ENCODE peak calls at places on chromosomes 11 and 22, in six cellular contexts. A is stomach, V is tibial nerve, E is ovary, Q is sigmoid colon, X is K562. K is an unnamed sample.

GRCh38 chr22:37639070-37639760 is at the start of gene SH3BP1:
- DNase-seq in A (peak), V (no peak), E (peak), Q (no peak), X (peak), K (no peak)

GRCh38 chr22:36201630-36202312 is at the start of gene APOL4:
- DNase-seq in A (peak), V (peak), E (peak), Q (peak), X (peak), K (peak)

GRCh38 chr11:109892321-109892794 is 200.8 kb upstream of the ZC3H12C start:
- DNase-seq in A (no peak), V (no peak), E (no peak), Q (no peak), X (peak), K (no peak)

GRCh38 chr22:47592791-47593190 is 830.3 kb downstream of the TBC1D22A start:
- DNase-seq in A (peak), V (no peak), E (no peak), Q (peak), X (no peak), K (peak)

GRCh38 chr11:28231475-28231874 is 123.3 kb downstream of the METTL15 start:
- DNase-seq in A (no peak), V (no peak), E (no peak), Q (no peak), X (no peak), K (no peak)

GRCh38 chr22:34986461-34986977 is 79.4 kb upstream of the ISX start:
- DNase-seq in A (no peak), V (no peak), E (no peak), Q (no peak), X (no peak), K (no peak)

GRCh38 chr11:18172686-18173085 is at the start of gene MRGPRX4:
- DNase-seq in A (no peak), V (no peak), E (no peak), Q (no peak), X (no peak), K (no peak)

GRCh38 chr11:15942936-15943335 is 413.4 kb downstream of the SOX6 start:
- DNase-seq in A (no peak), V (no peak), E (no peak), Q (no peak), X (no peak), K (no peak)

GRCh38 chr11:60871378-60872061 is 4.2 kb downstream of the ZP1 start:
- DNase-seq in A (peak), V (no peak), E (no peak), Q (peak), X (no peak), K (no peak)

GRCh38 chr11:34299284-34299961 is 58.4 kb downstream of the ABTB2 start:
- DNase-seq in A (no peak), V (no peak), E (no peak), Q (no peak), X (no peak), K (no peak)

GRCh38 chr11:77171885-77172665 is 44.0 kb downstream of the MYO7A start:
- DNase-seq in A (no peak), V (no peak), E (no peak), Q (no peak), X (peak), K (no peak)

GRCh38 chr11:128596245-128596644 is 8.9 kb upstream of the ETS1 start:
- DNase-seq in A (no peak), V (no peak), E (no peak), Q (no peak), X (no peak), K (no peak)

GRCh38 chr11:43074810-43075209 is 237.0 kb upstream of the API5 start:
- DNase-seq in A (no peak), V (no peak), E (no peak), Q (no peak), X (no peak), K (no peak)

GRCh38 chr11:80960331-80961095 is 1519.7 kb upstream of the TENM4 start:
- DNase-seq in A (no peak), V (no peak), E (no peak), Q (no peak), X (no peak), K (no peak)

GRCh38 chr11:65291613-65292012 is 23.1 kb upstream of the CDC42EP2 start:
- DNase-seq in A (no peak), V (no peak), E (peak), Q (no peak), X (no peak), K (no peak)

GRCh38 chr22:40107756-40108437 is 69.8 kb upstream of the TNRC6B start:
- DNase-seq in A (peak), V (no peak), E (no peak), Q (no peak), X (no peak), K (no peak)

GRCh38 chr11:78318321-78318720 is 99.3 kb downstream of the GAB2 start:
- DNase-seq in A (no peak), V (no peak), E (no peak), Q (no peak), X (no peak), K (no peak)

GRCh38 chr11:87473174-87473573 is 435.4 kb downstream of the TMEM135 start:
- DNase-seq in A (no peak), V (no peak), E (no peak), Q (no peak), X (no peak), K (no peak)

GRCh38 chr11:47225552-47226137 is 10.9 kb downstream of the DDB2 start:
- DNase-seq in A (no peak), V (no peak), E (no peak), Q (no peak), X (no peak), K (no peak)

GRCh38 chr11:110123003-110123402 is 29.8 kb downstream of the ZC3H12C start:
- DNase-seq in A (no peak), V (no peak), E (no peak), Q (no peak), X (no peak), K (no peak)

GRCh38 chr11:8026982-8027381 is 39.8 kb downstream of the EIF3F start:
- DNase-seq in A (no peak), V (no peak), E (no peak), Q (no peak), X (no peak), K (no peak)

GRCh38 chr11:57425565-57426438 is 1.1 kb downstream of the SLC43A3 start:
- DNase-seq in A (peak), V (peak), E (peak), Q (peak), X (no peak), K (peak)

GRCh38 chr11:69644071-69644961 is 3.4 kb downstream of the CCND1 start:
- DNase-seq in A (peak), V (peak), E (peak), Q (peak), X (peak), K (peak)

GRCh38 chr11:16809901-16810668 is 71.6 kb downstream of the C11orf58 start:
- DNase-seq in A (no peak), V (no peak), E (no peak), Q (peak), X (no peak), K (peak)

GRCh38 chr11:120564573-120565301 is 53.2 kb downstream of the GRIK4 start:
- DNase-seq in A (no peak), V (no peak), E (peak), Q (no peak), X (no peak), K (no peak)

GRCh38 chr11:46522682-46523281 is 71.0 kb downstream of the AMBRA1 start:
- DNase-seq in A (no peak), V (no peak), E (no peak), Q (no peak), X (no peak), K (no peak)

GRCh38 chr11:130431806-130432205 is 3.4 kb upstream of the ADAMTS8 start:
- DNase-seq in A (no peak), V (no peak), E (no peak), Q (no peak), X (no peak), K (no peak)

GRCh38 chr11:88174627-88175003 is 628 bp downstream of the RAB38 start:
- DNase-seq in A (peak), V (peak), E (peak), Q (peak), X (no peak), K (peak)

GRCh38 chr22:27874756-27875155 is 44.3 kb downstream of the PITPNB start:
- DNase-seq in A (no peak), V (no peak), E (no peak), Q (no peak), X (no peak), K (no peak)

GRCh38 chr22:20577549-20577975 is 70.2 kb downstream of the MED15 start:
- DNase-seq in A (no peak), V (no peak), E (no peak), Q (no peak), X (no peak), K (peak)

DNA sequence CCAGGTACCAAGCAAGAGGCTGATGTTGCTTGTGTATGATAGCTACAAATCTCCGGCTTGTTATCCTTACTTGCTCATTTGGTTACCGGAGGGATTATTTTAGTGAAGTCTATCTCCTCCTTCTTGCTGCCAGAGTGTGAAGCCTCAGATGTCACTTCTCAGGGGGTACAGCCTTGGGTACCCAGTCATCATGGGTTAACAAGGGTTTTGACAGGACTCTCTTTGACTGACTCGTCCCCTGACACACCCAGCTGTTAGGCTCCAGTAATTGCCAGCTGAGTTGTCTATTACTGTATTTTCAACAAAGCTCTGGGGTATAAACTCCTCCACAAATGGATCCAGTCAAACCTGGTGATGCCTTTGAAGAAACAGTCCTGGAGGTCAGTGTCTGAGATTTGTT is 11.9 kb upstream of the PELI3 start:
- DNase-seq in A (no peak), V (no peak), E (no peak), Q (no peak), X (no peak), K (no peak)
- TF ChIP-seq EP300 in A (no peak), V (no peak), E (no peak), Q (no peak), X (no peak), K (no peak)

GRCh38 chr11:113163291-113164030 is 150.9 kb upstream of the TTC12 start:
- DNase-seq in A (no peak), V (peak), E (peak), Q (no peak), X (no peak), K (no peak)
- TF ChIP-seq CTCF in A (no peak), V (peak), E (no peak), Q (no peak), X (peak), K (no peak)

GRCh38 chr11:40269865-40270264 is 1189.6 kb downstream of the LRRC4C start:
- DNase-seq in A (no peak), V (no peak), E (no peak), Q (no peak), X (no peak), K (no peak)

GRCh38 chr11:40276960-40277359 is 1182.5 kb downstream of the LRRC4C start:
- DNase-seq in A (no peak), V (no peak), E (no peak), Q (no peak), X (no peak), K (no peak)

GRCh38 chr11:40271361-40271760 is 1188.1 kb downstream of the LRRC4C start:
- DNase-seq in A (no peak), V (no peak), E (no peak), Q (no peak), X (no peak), K (no peak)

GRCh38 chr11:40273192-40273732 is 1186.2 kb downstream of the LRRC4C start:
- DNase-seq in A (no peak), V (no peak), E (no peak), Q (no peak), X (no peak), K (no peak)

GRCh38 chr11:40274017-40274416 is 1185.4 kb downstream of the LRRC4C start:
- DNase-seq in A (no peak), V (no peak), E (no peak), Q (no peak), X (no peak), K (no peak)
- TF ChIP-seq EP300 in A (no peak), V (no peak), E (no peak), Q (no peak), X (no peak), K (no peak)

DNA sequence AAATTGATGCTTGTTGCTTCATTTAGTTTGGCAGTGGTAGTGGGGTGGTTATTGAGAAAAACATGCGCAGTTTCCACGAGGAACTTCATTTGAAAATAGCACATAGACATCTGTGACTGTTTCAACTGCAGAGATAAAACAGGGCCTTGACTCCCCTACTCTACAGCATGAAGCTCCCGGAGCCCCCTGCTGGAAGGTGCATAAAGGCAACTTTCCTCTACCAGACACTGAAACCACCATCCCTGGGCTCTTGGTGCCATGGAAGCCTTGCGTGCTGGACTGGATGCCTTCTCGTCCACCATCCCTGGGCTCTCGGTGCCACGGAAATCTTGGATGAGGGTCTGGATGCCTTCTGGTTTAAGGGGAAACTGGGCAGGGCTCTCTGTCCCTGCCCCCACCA is 195.8 kb downstream of the CSNK2A3 start:
- DNase-seq in A (no peak), V (no peak), E (no peak), Q (no peak), X (peak), K (no peak)
- TF ChIP-seq CTCF in A (peak), V (peak), E (no peak), Q (no peak), X (peak), K (peak)

K was measured in suprapubic skin.